ENCODE peak calls at places on chromosomes 1 and 21, in five cellular contexts. F is body of pancreas, G is lower leg skin, P is prostate gland, O is right lobe of liver. C is an unnamed sample.

GRCh38 chr1:192535916-192536662 is 39.5 kb upstream of the RGS1 start:
- DNase-seq in O (no peak), F (no peak), P (no peak), G (no peak), C (no peak)

GRCh38 chr1:210092366-210092765 is 140.2 kb upstream of the SERTAD4 start:
- DNase-seq in O (no peak), F (no peak), G (no peak), P (no peak), C (no peak)

GRCh38 chr1:27542463-27543273 is 52.7 kb upstream of the WASF2 start:
- DNase-seq in O (no peak), G (no peak), F (peak; percentile 47), P (peak; percentile 45), C (peak; percentile 69)

GRCh38 chr1:10304295-10304694 is 93.9 kb downstream of the KIF1B start:
- DNase-seq in P (no peak), G (no peak), O (no peak), F (no peak), C (no peak)

GRCh38 chr1:204150702-204151561 is 912 bp downstream of the ETNK2 start:
- DNase-seq in G (peak; percentile 67), P (peak; percentile 27), F (peak; percentile 37), O (peak; percentile 77), C (no peak)

GRCh38 chr1:185409345-185409744 is 92.3 kb upstream of the IVNS1ABP start:
- DNase-seq in P (no peak), G (no peak), F (no peak), O (no peak), C (no peak)

GRCh38 chr21:38228115-38228514 is 28.7 kb upstream of the KCNJ15 start:
- DNase-seq in F (peak; percentile 20), P (peak; percentile 63), O (no peak), G (no peak), C (no peak)

GRCh38 chr1:24980836-24981631 is 51.0 kb upstream of the RUNX3 start:
- DNase-seq in G (no peak), F (no peak), O (peak; percentile 38), P (no peak), C (peak; percentile 39)

GRCh38 chr21:37435120-37435519 is 68.5 kb downstream of the DYRK1A start:
- DNase-seq in G (peak; percentile 55), O (no peak), P (no peak), F (peak; percentile 54), C (peak; percentile 57)

GRCh38 chr1:92481598-92482403 is 4.9 kb downstream of the GFI1 start:
- DNase-seq in F (no peak), G (no peak), O (no peak), P (no peak), C (peak; percentile 63)

GRCh38 chr1:63794927-63795326 is 21.1 kb downstream of the ROR1 start:
- DNase-seq in P (no peak), O (no peak), G (no peak), F (no peak), C (peak; percentile 59)

GRCh38 chr1:86018311-86018923 is 138.2 kb downstream of the COL24A1 start:
- DNase-seq in O (no peak), P (peak; percentile 6), G (no peak), F (peak; percentile 19), C (no peak)

GRCh38 chr1:106986603-106987002 is 69.9 kb upstream of the PRMT6 start:
- DNase-seq in F (no peak), P (no peak), G (no peak), O (no peak), C (no peak)

GRCh38 chr21:45161039-45161945 is 86.9 kb downstream of the ADARB1 start:
- DNase-seq in F (no peak), P (no peak), O (no peak), G (no peak), C (no peak)

GRCh38 chr1:190436615-190437014 is 41.0 kb downstream of the BRINP3 start:
- DNase-seq in O (no peak), G (no peak), F (no peak), P (no peak), C (no peak)

GRCh38 chr1:67785847-67786753 is 47.2 kb downstream of the GNG12 start:
- DNase-seq in O (no peak), F (no peak), P (no peak), G (no peak), C (no peak)

GRCh38 chr1:15326691-15327530 is 79.9 kb downstream of the FHAD1 start:
- DNase-seq in F (peak; percentile 66), P (no peak), O (no peak), G (no peak), C (no peak)

GRCh38 chr1:97685355-97685754 is 235.5 kb downstream of the DPYD start:
- DNase-seq in F (no peak), P (no peak), O (no peak), G (no peak), C (no peak)

GRCh38 chr1:9340172-9340854 is 47.6 kb downstream of the SPSB1 start:
- DNase-seq in P (no peak), O (no peak), F (no peak), G (no peak), C (no peak)

GRCh38 chr1:49694251-49694827 is 329.4 kb downstream of the AGBL4 start:
- DNase-seq in O (no peak), P (no peak), G (no peak), F (no peak), C (no peak)

GRCh38 chr1:91070274-91070673 is 48.4 kb upstream of the ZNF644 start:
- DNase-seq in G (no peak), P (no peak), O (no peak), F (no peak), C (no peak)

GRCh38 chr21:25891596-25891995 is 156.8 kb downstream of the GABPA start:
- DNase-seq in O (no peak), F (no peak), P (no peak), G (no peak), C (no peak)

GRCh38 chr1:33137800-33138199 is 44.0 kb downstream of the TRIM62 start:
- DNase-seq in G (no peak), O (no peak), P (no peak), F (peak; percentile 23), C (no peak)

GRCh38 chr1:234322979-234323378 is 50.3 kb upstream of the COA6 start:
- DNase-seq in O (no peak), P (peak; percentile 49), G (no peak), F (peak; percentile 59), C (no peak)
- TF ChIP-seq CTCF in O (peak; percentile 25), P (peak; percentile 41), G (no peak), F (peak; percentile 14), C (no peak)

DNA sequence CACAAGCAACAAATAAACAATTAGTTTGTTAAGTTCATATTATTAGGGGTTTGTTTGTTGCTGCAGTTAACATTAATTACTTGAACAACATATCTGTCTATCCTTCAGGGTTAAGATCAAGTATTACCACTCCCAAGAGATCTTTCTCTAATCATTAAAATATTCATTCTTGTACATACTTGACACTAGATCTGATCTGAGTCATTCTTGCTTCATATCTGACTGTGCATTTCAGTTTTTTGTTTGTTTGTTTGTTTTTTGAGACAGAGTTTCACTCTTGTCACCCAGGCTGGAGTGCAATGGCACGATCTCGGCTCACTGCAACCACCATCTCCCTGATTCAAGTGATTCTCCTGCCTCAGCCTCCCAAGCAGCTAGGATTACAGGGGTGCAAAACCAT is 613.3 kb upstream of the PLXNA2 start:
- DNase-seq in F (no peak), O (no peak), G (no peak), P (no peak), C (no peak)
- TF ChIP-seq POLR2A in F (no peak), O (no peak), G (no peak), P (no peak), C (no peak)

GRCh38 chr1:173112129-173112528 is 61.4 kb upstream of the TNFSF18 start:
- DNase-seq in P (no peak), G (no peak), O (no peak), F (no peak), C (no peak)

GRCh38 chr1:173117108-173117633 is 66.4 kb upstream of the TNFSF18 start:
- DNase-seq in P (no peak), F (no peak), G (no peak), O (no peak), C (no peak)

GRCh38 chr1:173118404-173118803 is 67.7 kb upstream of the TNFSF18 start:
- DNase-seq in O (no peak), F (no peak), P (no peak), G (no peak), C (no peak)

GRCh38 chr1:173114381-173114780 is 63.6 kb upstream of the TNFSF18 start:
- DNase-seq in P (no peak), F (no peak), O (no peak), G (no peak), C (no peak)

DNA sequence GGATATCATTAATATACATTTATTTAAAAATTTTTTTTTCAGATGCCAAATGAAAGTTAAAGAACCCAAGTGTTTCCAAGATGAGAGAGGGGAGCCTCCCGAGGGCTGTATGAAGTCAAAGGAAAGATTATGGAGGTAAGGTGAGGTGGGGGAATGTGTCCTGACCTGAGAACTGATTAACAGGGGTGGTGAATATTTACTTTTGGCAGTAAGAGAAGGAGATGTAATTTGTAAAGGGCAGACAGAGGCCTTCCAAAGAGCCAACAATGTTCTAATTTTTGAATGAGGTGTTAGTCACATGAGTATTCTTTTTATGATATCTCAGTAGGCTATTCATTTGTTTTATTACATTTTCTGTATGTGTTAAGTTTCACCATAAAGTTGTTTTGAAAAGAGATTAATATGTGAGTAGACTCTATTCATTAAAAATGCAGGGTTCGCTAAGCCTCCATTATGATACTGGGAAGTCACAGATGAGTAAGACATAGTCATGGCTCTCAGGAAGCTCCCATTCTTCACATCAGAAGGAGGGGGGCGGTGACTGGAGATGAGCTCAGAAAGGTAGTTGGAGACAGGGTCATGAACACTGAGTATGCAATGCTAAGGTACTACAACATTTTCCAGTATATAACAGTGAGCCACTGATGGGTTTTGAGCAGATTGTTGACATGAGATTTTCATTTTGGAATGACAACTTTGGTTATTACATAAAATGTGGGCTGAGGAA is 62.4 kb upstream of the TNFSF18 start:
- DNase-seq in F (no peak), O (no peak), P (no peak), G (no peak), C (no peak)
- H3K4me3 ChIP-seq in F (no peak overlapping the region), O (no peak overlapping the region), P (no peak overlapping the region), G (no peak overlapping the region), C (no peak overlapping the region)

GRCh38 chr21:42536601-42537000 is 22.9 kb downstream of the SLC37A1 start:
- DNase-seq in O (no peak), P (no peak), G (no peak), F (no peak), C (peak; percentile 12)

GRCh38 chr21:42534901-42535378 is 21.3 kb downstream of the SLC37A1 start:
- DNase-seq in P (no peak), O (no peak), F (no peak), G (no peak), C (no peak)

GRCh38 chr21:42534361-42534900 is 20.8 kb downstream of the SLC37A1 start:
- DNase-seq in F (no peak), G (no peak), P (no peak), O (no peak), C (peak; percentile 48)

GRCh38 chr21:42537106-42537742 is 23.6 kb downstream of the SLC37A1 start:
- DNase-seq in O (no peak), P (no peak), G (no peak), F (no peak), C (peak; percentile 16)

GRCh38 chr21:42535602-42536171 is 22.0 kb downstream of the SLC37A1 start:
- DNase-seq in P (no peak), F (no peak), G (no peak), O (peak; percentile 91), C (no peak)
- TF ChIP-seq CTCF in P (no peak), F (no peak), G (no peak), O (no peak), C (no peak)

GRCh38 chr1:16367258-16367967 is 371 bp downstream of the SZRD1 start:
- DNase-seq in P (peak; percentile 81), F (peak; percentile 80), G (peak; percentile 83), O (peak; percentile 89), C (peak; percentile 96)
- TF ChIP-seq POLR2A in P (peak; percentile 79), F (no peak), G (peak; percentile 75), O (peak; percentile 84), C (peak; percentile 78)